ENCODE peak calls at places on chromosomes 2 and 18, in seven cellular contexts. One of them, this sample, is unnamed.
A peak's percentile ranks its signal among the peaks of the same experiment; 100 is the strongest.

GRCh38 chr2:185978634-185979405 is 240.2 kb downstream of the FSIP2 start:
- DNase-seq in GM23248: peak; percentile 64
- DNase-seq in SJSA1: no peak
- DNase-seq in PC-9: no peak
- DNase-seq in transverse colon: no peak
- DNase-seq in Peyer's patch: no peak
- DNase-seq in spleen: no peak
- DNase-seq in this sample: no peak

GRCh38 chr2:187228986-187229385 is 219.1 kb downstream of the CALCRL start:
- DNase-seq in SJSA1: no peak
- DNase-seq in Peyer's patch: no peak
- DNase-seq in spleen: no peak
- DNase-seq in transverse colon: no peak
- DNase-seq in GM23248: no peak
- DNase-seq in PC-9: no peak
- DNase-seq in this sample: no peak

GRCh38 chr2:31558401-31559295 is 22.1 kb downstream of the SRD5A2 start:
- DNase-seq in Peyer's patch: no peak
- DNase-seq in transverse colon: no peak
- DNase-seq in SJSA1: no peak
- DNase-seq in spleen: no peak
- DNase-seq in GM23248: peak; percentile 80
- DNase-seq in PC-9: peak; percentile 89
- DNase-seq in this sample: no peak

GRCh38 chr2:178298785-178299212 is 104.5 kb downstream of the OSBPL6 start:
- DNase-seq in transverse colon: no peak
- DNase-seq in PC-9: peak; percentile 74
- DNase-seq in Peyer's patch: no peak
- DNase-seq in SJSA1: no peak
- DNase-seq in spleen: no peak
- DNase-seq in GM23248: peak; percentile 58
- DNase-seq in this sample: no peak

GRCh38 chr2:121282800-121283382 is 2.1 kb downstream of the TFCP2L1 start:
- DNase-seq in Peyer's patch: peak; percentile 57
- DNase-seq in GM23248: no peak
- DNase-seq in PC-9: no peak
- DNase-seq in SJSA1: no peak
- DNase-seq in transverse colon: peak; percentile 74
- DNase-seq in spleen: no peak
- DNase-seq in this sample: no peak

GRCh38 chr2:234994340-234995321 is 42.8 kb downstream of the SH3BP4 start:
- DNase-seq in transverse colon: no peak
- DNase-seq in PC-9: no peak
- DNase-seq in Peyer's patch: no peak
- DNase-seq in GM23248: no peak
- DNase-seq in spleen: no peak
- DNase-seq in SJSA1: no peak
- DNase-seq in this sample: no peak

GRCh38 chr2:110657721-110658305 is 20.1 kb downstream of the BUB1 start:
- DNase-seq in PC-9: no peak
- DNase-seq in transverse colon: peak; percentile 44
- DNase-seq in SJSA1: no peak
- DNase-seq in Peyer's patch: peak; percentile 76
- DNase-seq in GM23248: no peak
- DNase-seq in spleen: no peak
- DNase-seq in this sample: no peak

GRCh38 chr2:222049946-222050345 is 248.9 kb downstream of the PAX3 start:
- DNase-seq in spleen: no peak
- DNase-seq in PC-9: peak; percentile 71
- DNase-seq in SJSA1: no peak
- DNase-seq in GM23248: peak; percentile 37
- DNase-seq in Peyer's patch: no peak
- DNase-seq in transverse colon: no peak
- DNase-seq in this sample: no peak

GRCh38 chr2:54360055-54360792 is 95.9 kb upstream of the SPTBN1 start:
- DNase-seq in SJSA1: no peak
- DNase-seq in GM23248: peak; percentile 72
- DNase-seq in PC-9: no peak
- DNase-seq in transverse colon: no peak
- DNase-seq in spleen: no peak
- DNase-seq in Peyer's patch: no peak
- DNase-seq in this sample: no peak

GRCh38 chr2:235518317-235519090 is 24.7 kb downstream of the AGAP1 start:
- DNase-seq in spleen: peak; percentile 75
- DNase-seq in GM23248: no peak
- DNase-seq in SJSA1: no peak
- DNase-seq in Peyer's patch: no peak
- DNase-seq in transverse colon: peak; percentile 64
- DNase-seq in PC-9: no peak
- DNase-seq in this sample: no peak

GRCh38 chr2:233208382-233209116 is 42.9 kb upstream of the ATG16L1 start:
- DNase-seq in SJSA1: peak; percentile 84
- DNase-seq in spleen: peak; percentile 23
- DNase-seq in PC-9: peak; percentile 90
- DNase-seq in GM23248: peak; percentile 11
- DNase-seq in Peyer's patch: no peak
- DNase-seq in transverse colon: no peak
- DNase-seq in this sample: no peak

GRCh38 chr2:32289165-32290054 is 11.7 kb downstream of the YIPF4 start:
- DNase-seq in spleen: no peak
- DNase-seq in PC-9: peak; percentile 80
- DNase-seq in SJSA1: no peak
- DNase-seq in Peyer's patch: no peak
- DNase-seq in transverse colon: no peak
- DNase-seq in GM23248: peak; percentile 76
- DNase-seq in this sample: no peak

GRCh38 chr2:152629202-152629601 is 88.1 kb downstream of the PRPF40A start:
- DNase-seq in SJSA1: no peak
- DNase-seq in spleen: no peak
- DNase-seq in PC-9: no peak
- DNase-seq in transverse colon: no peak
- DNase-seq in GM23248: no peak
- DNase-seq in Peyer's patch: no peak
- DNase-seq in this sample: no peak

GRCh38 chr18:56789004-56789888 is 138.1 kb downstream of the WDR7 start:
- DNase-seq in SJSA1: no peak
- DNase-seq in transverse colon: peak; percentile 22
- DNase-seq in GM23248: peak; percentile 41
- DNase-seq in PC-9: no peak
- DNase-seq in spleen: no peak
- DNase-seq in Peyer's patch: no peak
- DNase-seq in this sample: no peak

GRCh38 chr2:203909192-203909945 is 27.2 kb upstream of the ICOS start:
- DNase-seq in Peyer's patch: no peak
- DNase-seq in PC-9: no peak
- DNase-seq in SJSA1: no peak
- DNase-seq in transverse colon: peak; percentile 11
- DNase-seq in GM23248: peak; percentile 87
- DNase-seq in spleen: no peak
- DNase-seq in this sample: no peak

GRCh38 chr2:240237609-240238151 is 97.2 kb upstream of the OTOS start:
- DNase-seq in GM23248: peak; percentile 83
- DNase-seq in Peyer's patch: peak; percentile 38
- DNase-seq in SJSA1: no peak
- DNase-seq in PC-9: peak; percentile 73
- DNase-seq in transverse colon: no peak
- DNase-seq in spleen: peak; percentile 62
- DNase-seq in this sample: no peak

GRCh38 chr2:205776139-205776538 is 93.8 kb downstream of the NRP2 start:
- DNase-seq in GM23248: peak; percentile 34
- DNase-seq in spleen: no peak
- DNase-seq in transverse colon: peak; percentile 58
- DNase-seq in SJSA1: no peak
- DNase-seq in Peyer's patch: peak; percentile 74
- DNase-seq in PC-9: no peak
- DNase-seq in this sample: no peak

GRCh38 chr2:120441744-120442471 is 96.0 kb downstream of the INHBB start:
- DNase-seq in PC-9: peak; percentile 77
- DNase-seq in Peyer's patch: no peak
- DNase-seq in SJSA1: no peak
- DNase-seq in transverse colon: peak; percentile 46
- DNase-seq in spleen: peak; percentile 66
- DNase-seq in GM23248: peak; percentile 68
- DNase-seq in this sample: no peak

GRCh38 chr2:241390301-241391206 is 34.5 kb downstream of the FARP2 start:
- DNase-seq in Peyer's patch: no peak
- DNase-seq in GM23248: no peak
- DNase-seq in spleen: no peak
- DNase-seq in SJSA1: no peak
- DNase-seq in transverse colon: no peak
- DNase-seq in PC-9: no peak
- DNase-seq in this sample: no peak

DNA sequence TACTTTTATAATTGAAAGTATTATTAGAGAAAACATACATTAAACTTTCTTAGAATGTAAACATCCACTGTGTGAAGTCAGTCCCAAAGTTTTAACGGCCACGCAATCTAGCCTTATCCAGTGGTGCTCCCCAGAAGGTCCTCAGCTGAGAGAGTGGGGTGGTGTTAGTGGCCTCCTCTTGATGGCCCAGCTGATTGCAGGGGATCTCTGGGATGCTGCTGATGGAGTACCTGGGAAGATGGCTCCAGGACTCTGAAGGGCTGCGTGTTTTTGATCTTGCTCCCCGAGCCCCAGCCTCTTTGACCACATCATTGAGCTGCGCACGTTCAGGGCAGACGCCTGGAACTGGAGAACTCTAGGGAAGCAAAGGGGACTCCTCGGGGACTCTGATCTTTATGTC is 181.4 kb downstream of the FAM210A start:
- DNase-seq in SJSA1: no peak
- DNase-seq in transverse colon: no peak
- DNase-seq in Peyer's patch: no peak
- DNase-seq in PC-9: no peak
- DNase-seq in spleen: no peak
- DNase-seq in GM23248: no peak
- DNase-seq in this sample: no peak
- H3K4me1 ChIP-seq in SJSA1: no peaks in the 10 kb centered on the region
- H3K4me1 ChIP-seq in transverse colon: peaks cover 52% of the 10 kb centered on the region
- H3K4me1 ChIP-seq in Peyer's patch: peaks cover 33% of the 10 kb centered on the region
- H3K4me1 ChIP-seq in PC-9: no peaks in the 10 kb centered on the region
- H3K4me1 ChIP-seq in spleen: peaks cover 23% of the 10 kb centered on the region
- H3K4me1 ChIP-seq in GM23248: no peaks in the 10 kb centered on the region
- H3K4me1 ChIP-seq in this sample: peaks cover 25% of the 10 kb centered on the region

GRCh38 chr2:215432759-215433594 is 2.9 kb downstream of the FN1 start:
- DNase-seq in SJSA1: no peak
- DNase-seq in transverse colon: no peak
- DNase-seq in GM23248: peak; percentile 35
- DNase-seq in PC-9: no peak
- DNase-seq in spleen: no peak
- DNase-seq in Peyer's patch: no peak
- DNase-seq in this sample: no peak

GRCh38 chr2:215429424-215429823 is 6.4 kb downstream of the FN1 start:
- DNase-seq in GM23248: peak; percentile 4
- DNase-seq in transverse colon: no peak
- DNase-seq in spleen: no peak
- DNase-seq in PC-9: no peak
- DNase-seq in SJSA1: no peak
- DNase-seq in Peyer's patch: no peak
- DNase-seq in this sample: no peak

GRCh38 chr2:215431778-215432758 is 3.8 kb downstream of the FN1 start:
- DNase-seq in GM23248: peak; percentile 38
- DNase-seq in PC-9: no peak
- DNase-seq in spleen: no peak
- DNase-seq in transverse colon: no peak
- DNase-seq in Peyer's patch: no peak
- DNase-seq in SJSA1: no peak
- DNase-seq in this sample: no peak

GRCh38 chr2:215431290-215431689 is 4.6 kb downstream of the FN1 start:
- DNase-seq in transverse colon: no peak
- DNase-seq in GM23248: peak; percentile 31
- DNase-seq in PC-9: no peak
- DNase-seq in SJSA1: no peak
- DNase-seq in Peyer's patch: no peak
- DNase-seq in spleen: no peak
- DNase-seq in this sample: no peak

GRCh38 chr2:215430528-215431187 is 5.2 kb downstream of the FN1 start:
- DNase-seq in PC-9: no peak
- DNase-seq in GM23248: peak; percentile 88
- DNase-seq in spleen: no peak
- DNase-seq in transverse colon: no peak
- DNase-seq in Peyer's patch: no peak
- DNase-seq in SJSA1: no peak
- DNase-seq in this sample: no peak
- H3K9me3 ChIP-seq in PC-9: peaks cover 8% of the 10 kb centered on the region
- H3K9me3 ChIP-seq in GM23248: no peaks in the 10 kb centered on the region
- H3K9me3 ChIP-seq in spleen: no peaks in the 10 kb centered on the region
- H3K9me3 ChIP-seq in transverse colon: no peaks in the 10 kb centered on the region
- H3K9me3 ChIP-seq in Peyer's patch: no peaks in the 10 kb centered on the region
- H3K9me3 ChIP-seq in SJSA1: no peaks in the 10 kb centered on the region
- H3K9me3 ChIP-seq in this sample: no peaks in the 10 kb centered on the region

DNA sequence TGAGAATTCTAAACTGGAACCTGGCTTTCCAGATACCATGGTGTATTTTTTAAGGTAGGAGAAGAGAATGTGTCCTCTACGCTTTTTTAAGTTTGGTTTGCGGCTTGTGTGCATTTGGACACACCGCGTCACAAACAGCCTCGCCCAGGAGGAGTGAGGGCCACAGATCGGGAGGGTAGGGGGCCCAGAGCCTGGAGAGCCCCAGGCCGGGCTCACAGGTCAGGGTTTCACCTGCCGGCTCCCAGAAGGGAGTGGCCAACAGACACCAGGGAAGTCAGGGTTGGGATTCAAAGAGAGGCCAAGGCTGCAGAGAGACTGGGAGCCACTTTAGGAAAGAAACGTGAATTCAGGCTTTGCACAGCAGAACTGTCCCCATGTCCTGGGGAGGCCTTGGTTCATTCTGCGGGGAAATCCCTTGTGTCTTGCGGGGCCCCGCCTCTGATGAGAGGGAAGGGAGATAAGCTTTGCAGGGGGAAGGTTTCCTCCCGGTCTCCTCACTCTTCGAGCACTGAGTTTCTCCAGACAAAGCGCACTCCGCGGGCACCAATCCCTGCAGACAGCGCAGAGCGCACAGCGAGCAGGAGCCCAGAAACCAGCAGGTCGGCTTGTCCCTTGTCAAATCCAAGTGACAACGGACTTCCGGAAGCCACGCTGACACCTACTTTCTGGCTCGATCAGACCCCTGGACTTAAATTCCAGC is 2.0 kb upstream of the TUBB6 start:
- DNase-seq in SJSA1: no peak
- DNase-seq in GM23248: no peak
- DNase-seq in Peyer's patch: no peak
- DNase-seq in spleen: peak; percentile 65
- DNase-seq in PC-9: no peak
- DNase-seq in transverse colon: no peak
- DNase-seq in this sample: no peak
- H3K4me3 ChIP-seq in SJSA1: peak overlapping the region; percentile 100
- H3K4me3 ChIP-seq in GM23248: peak overlapping the region; percentile 86
- H3K4me3 ChIP-seq in Peyer's patch: no peak overlapping the region
- H3K4me3 ChIP-seq in spleen: no peak overlapping the region
- H3K4me3 ChIP-seq in PC-9: no peak overlapping the region
- H3K4me3 ChIP-seq in transverse colon: no peak overlapping the region
- H3K4me3 ChIP-seq in this sample: no peak overlapping the region

DNA sequence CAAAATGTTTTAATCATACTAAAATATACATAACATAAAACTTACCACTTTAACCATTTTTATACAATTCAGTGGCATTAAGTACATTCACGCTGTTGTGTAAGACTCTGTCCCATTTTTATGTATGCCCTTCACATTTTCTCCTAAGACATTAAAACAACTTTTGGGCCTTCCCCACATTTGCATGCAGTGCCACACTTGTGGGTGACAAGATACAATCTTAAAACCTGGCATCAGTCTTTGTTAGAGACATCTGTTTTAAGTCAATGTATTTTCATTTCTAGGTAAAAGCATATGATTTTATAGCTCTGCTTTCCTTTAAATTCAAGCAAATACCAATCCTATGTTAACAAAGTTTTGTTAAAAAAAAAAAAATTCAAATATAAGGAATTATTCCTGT is 17.3 kb downstream of the SPRED2 start:
- DNase-seq in transverse colon: no peak
- DNase-seq in PC-9: peak; percentile 16
- DNase-seq in spleen: no peak
- DNase-seq in SJSA1: no peak
- DNase-seq in Peyer's patch: no peak
- DNase-seq in GM23248: no peak
- DNase-seq in this sample: no peak
- H3K4me1 ChIP-seq in transverse colon: peaks cover 45% of the 10 kb centered on the region
- H3K4me1 ChIP-seq in PC-9: peaks cover 25% of the 10 kb centered on the region
- H3K4me1 ChIP-seq in spleen: peaks cover under 1% of the 10 kb centered on the region
- H3K4me1 ChIP-seq in SJSA1: peaks cover 33% of the 10 kb centered on the region
- H3K4me1 ChIP-seq in Peyer's patch: peaks cover 21% of the 10 kb centered on the region
- H3K4me1 ChIP-seq in GM23248: peaks cover 12% of the 10 kb centered on the region
- H3K4me1 ChIP-seq in this sample: peaks cover 9% of the 10 kb centered on the region